ENCODE peak calls at places on chromosomes 13 and 19, in six cellular contexts. One of them, this sample, is unnamed.

GRCh38 chr13:113548171-113548641 is 36.3 kb upstream of the TFDP1 start:
- DNase-seq in endothelial cell: no peak
- DNase-seq in effector memory CD4-positive, alpha-beta T cell: no peak
- DNase-seq in NCI-H187 treated with DMSO at 0.1 percent for 48 hours: peak; percentile 72
- DNase-seq in CD8-positive, alpha-beta T cell: no peak
- DNase-seq in activated CD4-positive, alpha-beta T cell treated with anti-CD3 and anti-CD28 coated beads, Interleukin-2, amount 50 U/mL, for 1 hour: no peak
- DNase-seq in this sample: no peak

GRCh38 chr19:52735734-52736133 is 890 bp upstream of the ZNF611 start:
- DNase-seq in endothelial cell: peak; percentile 73
- DNase-seq in effector memory CD4-positive, alpha-beta T cell: no peak
- DNase-seq in NCI-H187 treated with DMSO at 0.1 percent for 48 hours: no peak
- DNase-seq in CD8-positive, alpha-beta T cell: no peak
- DNase-seq in activated CD4-positive, alpha-beta T cell treated with anti-CD3 and anti-CD28 coated beads, Interleukin-2, amount 50 U/mL, for 1 hour: no peak
- DNase-seq in this sample: no peak

GRCh38 chr19:39320948-39321831 is 527 bp upstream of the LRFN1 start:
- DNase-seq in endothelial cell: no peak
- DNase-seq in effector memory CD4-positive, alpha-beta T cell: no peak
- DNase-seq in NCI-H187 treated with DMSO at 0.1 percent for 48 hours: no peak
- DNase-seq in CD8-positive, alpha-beta T cell: no peak
- DNase-seq in activated CD4-positive, alpha-beta T cell treated with anti-CD3 and anti-CD28 coated beads, Interleukin-2, amount 50 U/mL, for 1 hour: no peak
- DNase-seq in this sample: no peak

GRCh38 chr19:30718014-30718413 is 345.8 kb downstream of the ZNF536 start:
- DNase-seq in endothelial cell: no peak
- DNase-seq in effector memory CD4-positive, alpha-beta T cell: no peak
- DNase-seq in NCI-H187 treated with DMSO at 0.1 percent for 48 hours: no peak
- DNase-seq in CD8-positive, alpha-beta T cell: no peak
- DNase-seq in activated CD4-positive, alpha-beta T cell treated with anti-CD3 and anti-CD28 coated beads, Interleukin-2, amount 50 U/mL, for 1 hour: no peak
- DNase-seq in this sample: no peak

GRCh38 chr19:6720369-6721112 is at the start of gene C3:
- DNase-seq in endothelial cell: no peak
- DNase-seq in effector memory CD4-positive, alpha-beta T cell: no peak
- DNase-seq in NCI-H187 treated with DMSO at 0.1 percent for 48 hours: no peak
- DNase-seq in CD8-positive, alpha-beta T cell: no peak
- DNase-seq in activated CD4-positive, alpha-beta T cell treated with anti-CD3 and anti-CD28 coated beads, Interleukin-2, amount 50 U/mL, for 1 hour: no peak
- DNase-seq in this sample: no peak

GRCh38 chr13:113658836-113659235 is 838 bp upstream of the ATP4B start:
- DNase-seq in endothelial cell: no peak
- DNase-seq in effector memory CD4-positive, alpha-beta T cell: no peak
- DNase-seq in NCI-H187 treated with DMSO at 0.1 percent for 48 hours: no peak
- DNase-seq in CD8-positive, alpha-beta T cell: no peak
- DNase-seq in activated CD4-positive, alpha-beta T cell treated with anti-CD3 and anti-CD28 coated beads, Interleukin-2, amount 50 U/mL, for 1 hour: no peak
- DNase-seq in this sample: no peak

GRCh38 chr19:15297416-15298224 is 34.7 kb downstream of the BRD4 start:
- DNase-seq in endothelial cell: no peak
- DNase-seq in effector memory CD4-positive, alpha-beta T cell: no peak
- DNase-seq in NCI-H187 treated with DMSO at 0.1 percent for 48 hours: no peak
- DNase-seq in CD8-positive, alpha-beta T cell: no peak
- DNase-seq in activated CD4-positive, alpha-beta T cell treated with anti-CD3 and anti-CD28 coated beads, Interleukin-2, amount 50 U/mL, for 1 hour: no peak
- DNase-seq in this sample: no peak

GRCh38 chr13:38394777-38395504 is 45.3 kb downstream of the UFM1 start:
- DNase-seq in endothelial cell: no peak
- DNase-seq in effector memory CD4-positive, alpha-beta T cell: no peak
- DNase-seq in NCI-H187 treated with DMSO at 0.1 percent for 48 hours: no peak
- DNase-seq in CD8-positive, alpha-beta T cell: no peak
- DNase-seq in activated CD4-positive, alpha-beta T cell treated with anti-CD3 and anti-CD28 coated beads, Interleukin-2, amount 50 U/mL, for 1 hour: no peak
- DNase-seq in this sample: no peak

This sample was measured in NCI-H1694 treated with DMSO at 0.1 percent for 48 hours.